ENCODE peak calls at places on chromosomes 11 and 22, in four cellular contexts. Z is heart right ventricle; M is left ventricle myocardium inferior; Q is CD8-positive, alpha-beta memory T cell. H is an unnamed sample. For H3K4me1, the result is how much of the 10 kb centered on the place peaks cover.

GRCh38 chr11:105852427-105852826 is 169.6 kb downstream of the MSANTD4 start:
- DNase-seq in Z (no peak), M (no peak), Q (no peak), H (no peak)

GRCh38 chr22:46460835-46461234 is 76.6 kb downstream of the CELSR1 start:
- DNase-seq in Z (no peak), M (no peak), Q (no peak), H (no peak)

GRCh38 chr22:19098157-19098556 is 24.1 kb downstream of the DGCR2 start:
- DNase-seq in Z (no peak), M (no peak), Q (no peak), H (no peak)

GRCh38 chr22:24827305-24827704 is 21.3 kb downstream of the SGSM1 start:
- DNase-seq in Z (no peak), M (no peak), Q (no peak), H (no peak)

GRCh38 chr22:30858976-30859713 is 109.4 kb downstream of the MORC2 start:
- DNase-seq in Z (no peak), M (no peak), Q (no peak), H (peak)

GRCh38 chr11:86360775-86361395 is 13.8 kb upstream of the CCDC81 start:
- DNase-seq in Z (no peak), M (no peak), Q (no peak), H (no peak)

GRCh38 chr22:36454916-36455570 is 26.4 kb downstream of the TXN2 start:
- DNase-seq in Z (peak), M (peak), Q (peak), H (peak)

GRCh38 chr11:114813216-114813615 is 134.9 kb downstream of the NXPE2 start:
- DNase-seq in Z (no peak), M (no peak), Q (no peak), H (no peak)

GRCh38 chr11:1298695-1299492 is 10.5 kb downstream of the TOLLIP start:
- DNase-seq in Z (peak), M (peak), Q (no peak), H (peak)

GRCh38 chr11:1300569-1301187 is 8.8 kb downstream of the TOLLIP start:
- DNase-seq in Z (no peak), M (no peak), Q (no peak), H (no peak)

GRCh38 chr11:1299621-1300020 is 9.8 kb downstream of the TOLLIP start:
- DNase-seq in Z (no peak), M (no peak), Q (no peak), H (no peak)

GRCh38 chr11:1301220-1302000 is 8.0 kb downstream of the TOLLIP start:
- DNase-seq in Z (no peak), M (no peak), Q (no peak), H (no peak)

GRCh38 chr11:1300121-1300520 is 9.3 kb downstream of the TOLLIP start:
- DNase-seq in Z (no peak), M (no peak), Q (no peak), H (no peak)
- H3K4me1 ChIP-seq in Z (under half), M (half or more), Q (under half), H (under half)

GRCh38 chr11:2296913-2297622 is 4.7 kb downstream of the C11orf21 start:
- DNase-seq in Z (no peak), M (no peak), Q (no peak), H (peak)

GRCh38 chr11:2290351-2290841 is 11.3 kb downstream of the C11orf21 start:
- DNase-seq in Z (no peak), M (no peak), Q (no peak), H (peak)

GRCh38 chr11:2295971-2296912 is 5.5 kb downstream of the C11orf21 start:
- DNase-seq in Z (no peak), M (no peak), Q (no peak), H (peak)

GRCh38 chr11:2294340-2295290 is 7.1 kb downstream of the C11orf21 start:
- DNase-seq in Z (no peak), M (no peak), Q (no peak), H (peak)

GRCh38 chr11:2293396-2294339 is 8.1 kb downstream of the C11orf21 start:
- DNase-seq in Z (no peak), M (no peak), Q (no peak), H (peak)
- H3K27ac ChIP-seq in Z (no peak), M (no peak), Q (no peak), H (no peak)

GRCh38 chr22:17726561-17727243 is 47.6 kb downstream of the BID start:
- DNase-seq in Z (no peak), M (no peak), Q (no peak), H (no peak)
- H3K4me3 ChIP-seq in Z (no peak), M (no peak), Q (no peak), H (no peak)

GRCh38 chr22:48380016-48380665 is 1447.5 kb downstream of the BRD1 start:
- DNase-seq in Z (no peak), M (no peak), Q (no peak), H (no peak)

GRCh38 chr22:48376936-48377335 is 1450.7 kb downstream of the BRD1 start:
- DNase-seq in Z (no peak), M (no peak), Q (no peak), H (no peak)

GRCh38 chr22:48382197-48382596 is 1445.5 kb downstream of the BRD1 start:
- DNase-seq in Z (no peak), M (no peak), Q (no peak), H (no peak)

GRCh38 chr22:48378673-48379072 is 1449.0 kb downstream of the BRD1 start:
- DNase-seq in Z (no peak), M (no peak), Q (no peak), H (no peak)

GRCh38 chr22:48379371-48379770 is 1448.3 kb downstream of the BRD1 start:
- DNase-seq in Z (no peak), M (no peak), Q (no peak), H (no peak)
- H3K4me1 ChIP-seq in Z (under half), M (under half), Q (under half), H (under half)

DNA sequence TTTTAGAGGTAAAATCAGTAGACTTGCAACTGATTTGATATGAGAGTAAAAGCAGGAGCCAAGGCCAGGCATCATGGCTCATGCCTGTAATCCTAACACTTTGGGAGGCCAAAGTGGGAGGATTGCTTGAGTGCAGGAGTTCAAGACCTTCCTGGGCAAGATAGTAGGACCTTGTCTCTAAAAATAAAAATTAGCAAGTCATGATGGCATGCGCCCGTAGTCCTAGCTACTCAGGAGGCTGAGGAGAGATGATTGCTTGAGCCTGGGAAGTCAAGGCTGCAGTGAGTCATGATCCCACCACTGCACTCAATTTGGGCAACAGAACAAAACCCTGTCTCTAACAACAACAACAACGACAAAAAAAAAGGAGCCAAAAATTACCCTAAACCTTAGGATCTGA is 13.5 kb downstream of the SGSM3 start:
- DNase-seq in Z (no peak), M (no peak), Q (no peak), H (no peak)
- H3K27ac ChIP-seq in Z (no peak), M (no peak), Q (no peak), H (no peak)

GRCh38 chr11:33557201-33557600 is 143.4 kb downstream of the C11orf91 start:
- DNase-seq in Z (no peak), M (no peak), Q (no peak), H (no peak)

GRCh38 chr11:33554219-33554618 is 146.4 kb downstream of the C11orf91 start:
- DNase-seq in Z (no peak), M (no peak), Q (no peak), H (no peak)

GRCh38 chr11:33558097-33558496 is 142.5 kb downstream of the C11orf91 start:
- DNase-seq in Z (no peak), M (no peak), Q (no peak), H (no peak)

GRCh38 chr11:33560729-33561128 is 139.9 kb downstream of the C11orf91 start:
- DNase-seq in Z (no peak), M (no peak), Q (no peak), H (no peak)

DNA sequence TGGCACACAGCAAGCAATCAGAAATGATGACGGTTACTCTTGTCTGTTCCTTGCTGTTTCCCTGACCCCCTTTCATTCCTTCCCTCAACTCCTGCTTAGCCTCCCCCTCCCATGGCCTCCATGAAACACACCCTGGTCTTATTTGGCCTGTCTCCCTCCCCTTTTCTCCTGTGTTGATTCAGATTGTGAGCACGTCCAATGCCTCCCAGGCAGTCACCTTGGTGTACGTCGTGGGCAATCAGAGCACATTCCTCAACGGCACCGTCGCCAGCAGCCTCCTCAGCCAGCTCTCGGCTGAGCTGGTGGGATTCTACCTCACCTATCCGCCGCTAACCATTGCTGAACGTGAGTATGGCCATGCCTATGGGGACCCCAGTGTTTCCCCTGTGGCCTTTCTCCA is 141.1 kb downstream of the C11orf91 start:
- DNase-seq in Z (no peak), M (no peak), Q (no peak), H (no peak)
- H3K4me3 ChIP-seq in Z (no peak), M (no peak), Q (no peak), H (no peak)

H was measured in right atrium auricular region.